ENCODE peak calls at places on chromosomes 13 and 19, in four cellular contexts. O, U, E and V are unnamed samples.

GRCh38 chr13:101018720-101019119 is 344.1 kb upstream of the TMTC4 start:
- DNase-seq in O (no peak), U (no peak), E (no peak), V (no peak)

GRCh38 chr19:30036154-30037129 is 94.4 kb downstream of the URI1 start:
- DNase-seq in O (no peak), U (no peak), E (no peak), V (no peak)

GRCh38 chr19:10510301-10510802 is 6.9 kb downstream of the S1PR5 start:
- DNase-seq in O (peak), U (no peak), E (no peak), V (no peak)

GRCh38 chr19:10007811-10008211 is 2.5 kb downstream of the COL5A3 start:
- DNase-seq in O (no peak), U (no peak), E (no peak), V (no peak)

GRCh38 chr13:36712785-36713184 is 39.0 kb downstream of the SERTM1 start:
- DNase-seq in O (no peak), U (no peak), E (no peak), V (no peak)

GRCh38 chr13:32645854-32646253 is 59.6 kb downstream of the PDS5B start:
- DNase-seq in O (no peak), U (no peak), E (no peak), V (no peak)

GRCh38 chr13:108980237-108980636 is 350.8 kb downstream of the MYO16 start:
- DNase-seq in O (no peak), U (no peak), E (no peak), V (no peak)

GRCh38 chr13:43301341-43301969 is 278.1 kb downstream of the DNAJC15 start:
- DNase-seq in O (no peak), U (no peak), E (no peak), V (no peak)

GRCh38 chr13:21124853-21125252 is 51.5 kb downstream of the SKA3 start:
- DNase-seq in O (peak), U (no peak), E (no peak), V (no peak)

GRCh38 chr13:104750377-104750776 is 1684.2 kb upstream of the SLC10A2 start:
- DNase-seq in O (no peak), U (no peak), E (no peak), V (no peak)

GRCh38 chr13:94427313-94427712 is 52.2 kb downstream of the DCT start:
- DNase-seq in O (no peak), U (no peak), E (no peak), V (no peak)

GRCh38 chr13:93882086-93882651 is 597.3 kb downstream of the DCT start:
- DNase-seq in O (no peak), U (no peak), E (no peak), V (no peak)

GRCh38 chr13:24097064-24097463 is 63.5 kb upstream of the SPATA13 start:
- DNase-seq in O (no peak), U (no peak), E (no peak), V (no peak)

GRCh38 chr13:79450110-79450509 is 30.8 kb upstream of the NDFIP2 start:
- DNase-seq in O (no peak), U (no peak), E (no peak), V (no peak)

GRCh38 chr13:26605845-26606244 is 48.4 kb downstream of the WASF3 start:
- DNase-seq in O (no peak), U (no peak), E (no peak), V (no peak)

GRCh38 chr19:33306191-33306590 is 3.9 kb upstream of the CEBPA start:
- DNase-seq in O (no peak), U (no peak), E (no peak), V (no peak)

GRCh38 chr19:28563964-28564914 is 648.7 kb downstream of the UQCRFS1 start:
- DNase-seq in O (no peak), U (no peak), E (no peak), V (no peak)

GRCh38 chr19:56637976-56638555 is 4.9 kb upstream of the SMIM17 start:
- DNase-seq in O (peak), U (no peak), E (peak), V (peak)

GRCh38 chr13:50526771-50527567 is 316.5 kb downstream of the DLEU7 start:
- DNase-seq in O (no peak), U (no peak), E (no peak), V (no peak)

GRCh38 chr13:41064493-41064892 is 3.2 kb downstream of the WBP4 start:
- DNase-seq in O (no peak), U (no peak), E (no peak), V (no peak)

GRCh38 chr19:38528213-38528755 is 89.5 kb downstream of the MAP4K1 start:
- DNase-seq in O (no peak), U (no peak), E (no peak), V (no peak)

GRCh38 chr13:33353210-33353609 is 67.7 kb upstream of the STARD13 start:
- DNase-seq in O (no peak), U (no peak), E (no peak), V (no peak)

GRCh38 chr13:94195715-94196114 is 283.8 kb downstream of the DCT start:
- DNase-seq in O (peak), U (no peak), E (no peak), V (no peak)

GRCh38 chr13:79354285-79354684 is 51.8 kb downstream of the RBM26 start:
- DNase-seq in O (no peak), U (no peak), E (no peak), V (no peak)

GRCh38 chr13:36815069-36815468 is 4.0 kb upstream of the RFXAP start:
- DNase-seq in O (no peak), U (no peak), E (no peak), V (no peak)